ENCODE peak calls at places on chromosomes 16 and 17, in ten cellular contexts. B is midbrain; F is stimulated activated CD4-positive, alpha-beta T cell treated with anti-CD3 and anti-CD28 coated beads, Interleukin-12 subunit alpha, Interleukin-12 subunit beta, amount 100 ng/mL, for 24 hours; V is memory B cell; A is fibroblast of mammary gland; O is cardiac fibroblast; E is PC-9; P is psoas muscle; M is hepatic stellate cell; J is HTR-8/SVneo. Q is an unnamed sample.

GRCh38 chr17:63476494-63476856 is 386 bp upstream of the ACE start:
- DNase-seq in B (no peak), F (no peak), V (no peak), A (no peak), O (no peak), E (no peak), P (no peak), M (no peak), J (no peak), Q (no peak)

GRCh38 chr16:10809706-10810105 is 8.9 kb downstream of the TVP23A start:
- DNase-seq in B (no peak), F (no peak), V (no peak), A (no peak), O (no peak), E (no peak), P (no peak), M (no peak), J (no peak), Q (no peak)

GRCh38 chr17:57935833-57936807 is 19.1 kb downstream of the CUEDC1 start:
- DNase-seq in B (peak), F (no peak), V (no peak), A (peak), O (peak), E (peak), P (peak), M (peak), J (no peak), Q (no peak)

GRCh38 chr17:72605543-72605942 is 484.7 kb downstream of the SOX9 start:
- DNase-seq in B (no peak), F (no peak), V (no peak), A (no peak), O (no peak), E (peak), P (no peak), M (no peak), J (no peak), Q (no peak)

GRCh38 chr16:16019488-16019887 is 70.1 kb downstream of the ABCC1 start:
- DNase-seq in B (no peak), F (no peak), V (no peak), A (peak), O (peak), E (peak), P (no peak), M (peak), J (peak), Q (peak)

GRCh38 chr17:17922198-17922901 is 49.9 kb downstream of the TOM1L2 start:
- DNase-seq in B (no peak), F (no peak), V (no peak), A (no peak), O (no peak), E (no peak), P (no peak), M (no peak), J (no peak), Q (no peak)

GRCh38 chr16:71337631-71338030 is 20.9 kb upstream of the CALB2 start:
- DNase-seq in B (no peak), F (no peak), V (no peak), A (no peak), O (no peak), E (no peak), P (no peak), M (no peak), J (no peak), Q (no peak)

GRCh38 chr17:81510798-81511549 is 1.6 kb downstream of the ACTG1 start:
- DNase-seq in B (no peak), F (no peak), V (peak), A (no peak), O (peak), E (no peak), P (no peak), M (no peak), J (no peak), Q (no peak)

GRCh38 chr16:4313563-4314531 is 2.0 kb upstream of the GLIS2 start:
- DNase-seq in B (no peak), F (no peak), V (no peak), A (peak), O (peak), E (peak), P (peak), M (no peak), J (no peak), Q (no peak)

GRCh38 chr17:71635187-71635586 is 485.6 kb upstream of the SOX9 start:
- DNase-seq in B (no peak), F (no peak), V (no peak), A (no peak), O (no peak), E (no peak), P (no peak), M (no peak), J (no peak), Q (no peak)

GRCh38 chr17:47404006-47404405 is 80.3 kb downstream of the EFCAB13 start:
- DNase-seq in B (no peak), F (no peak), V (no peak), A (no peak), O (no peak), E (no peak), P (no peak), M (no peak), J (no peak), Q (no peak)

GRCh38 chr17:57881783-57882291 is 32.0 kb upstream of the MRPS23 start:
- DNase-seq in B (no peak), F (no peak), V (no peak), A (no peak), O (no peak), E (no peak), P (peak), M (no peak), J (no peak), Q (no peak)

GRCh38 chr17:3531266-3532101 is 26.1 kb downstream of the TRPV3 start:
- DNase-seq in B (peak), F (no peak), V (no peak), A (no peak), O (no peak), E (no peak), P (no peak), M (no peak), J (no peak), Q (no peak)

GRCh38 chr16:30842971-30843370 is 50.9 kb downstream of the BCL7C start:
- DNase-seq in B (no peak), F (no peak), V (no peak), A (no peak), O (no peak), E (no peak), P (no peak), M (no peak), J (no peak), Q (no peak)

GRCh38 chr16:85303354-85303883 is 191.1 kb upstream of the CIBAR2 start:
- DNase-seq in B (peak), F (peak), V (peak), A (no peak), O (peak), E (no peak), P (peak), M (peak), J (no peak), Q (no peak)

GRCh38 chr17:79788455-79788854 is 8.4 kb downstream of the CBX8 start:
- DNase-seq in B (no peak), F (no peak), V (no peak), A (no peak), O (no peak), E (no peak), P (no peak), M (no peak), J (no peak), Q (no peak)